ENCODE peak calls at places on chromosomes 6 and 20, in six cellular contexts. One of them, this sample, is unnamed.

GRCh38 chr6:87742106-87742505 is 40.1 kb upstream of the AKIRIN2 start:
- DNase-seq in body of pancreas: no peak
- DNase-seq in kidney: no peak
- DNase-seq in heart right ventricle: no peak
- DNase-seq in tibial artery: peak; percentile 36
- DNase-seq in Peyer's patch: peak; percentile 91
- DNase-seq in this sample: no peak

GRCh38 chr20:21564127-21564773 is 50.4 kb upstream of the NKX2-2 start:
- DNase-seq in body of pancreas: peak; percentile 58
- DNase-seq in kidney: no peak
- DNase-seq in heart right ventricle: no peak
- DNase-seq in tibial artery: no peak
- DNase-seq in Peyer's patch: no peak
- DNase-seq in this sample: no peak

GRCh38 chr20:63070771-63071540 is 64.2 kb upstream of the BHLHE23 start:
- DNase-seq in body of pancreas: no peak
- DNase-seq in kidney: peak; percentile 41
- DNase-seq in heart right ventricle: peak; percentile 2
- DNase-seq in tibial artery: no peak
- DNase-seq in Peyer's patch: no peak
- DNase-seq in this sample: no peak

GRCh38 chr6:40344566-40345185 is 242.5 kb downstream of the LRFN2 start:
- DNase-seq in body of pancreas: no peak
- DNase-seq in kidney: no peak
- DNase-seq in heart right ventricle: no peak
- DNase-seq in tibial artery: no peak
- DNase-seq in Peyer's patch: no peak
- DNase-seq in this sample: peak; percentile 35

GRCh38 chr6:130306377-130306776 is 59.4 kb upstream of the TMEM200A start:
- DNase-seq in body of pancreas: no peak
- DNase-seq in kidney: no peak
- DNase-seq in heart right ventricle: no peak
- DNase-seq in tibial artery: no peak
- DNase-seq in Peyer's patch: no peak
- DNase-seq in this sample: no peak

GRCh38 chr6:11685411-11686093 is 93.1 kb downstream of the ADTRP start:
- DNase-seq in body of pancreas: no peak
- DNase-seq in kidney: no peak
- DNase-seq in heart right ventricle: no peak
- DNase-seq in tibial artery: no peak
- DNase-seq in Peyer's patch: no peak
- DNase-seq in this sample: no peak

GRCh38 chr6:30741789-30742315 is 635 bp downstream of the FLOT1 start:
- DNase-seq in body of pancreas: no peak
- DNase-seq in kidney: no peak
- DNase-seq in heart right ventricle: no peak
- DNase-seq in tibial artery: no peak
- DNase-seq in Peyer's patch: no peak
- DNase-seq in this sample: peak; percentile 76

GRCh38 chr20:63491078-63491477 is 7.8 kb downstream of the EEF1A2 start:
- DNase-seq in body of pancreas: no peak
- DNase-seq in kidney: peak; percentile 39
- DNase-seq in heart right ventricle: no peak
- DNase-seq in tibial artery: no peak
- DNase-seq in Peyer's patch: no peak
- DNase-seq in this sample: no peak

GRCh38 chr6:16333580-16333979 is 95.2 kb downstream of the GMPR start:
- DNase-seq in body of pancreas: no peak
- DNase-seq in kidney: no peak
- DNase-seq in heart right ventricle: no peak
- DNase-seq in tibial artery: no peak
- DNase-seq in Peyer's patch: no peak
- DNase-seq in this sample: no peak
- H3K27ac ChIP-seq in body of pancreas: no peak overlapping the region
- H3K27ac ChIP-seq in kidney: no peak overlapping the region
- H3K27ac ChIP-seq in heart right ventricle: no peak overlapping the region
- H3K27ac ChIP-seq in tibial artery: no peak overlapping the region
- H3K27ac ChIP-seq in Peyer's patch: no peak overlapping the region
- H3K27ac ChIP-seq in this sample: no peak overlapping the region

GRCh38 chr20:23631981-23632710 is 5.6 kb downstream of the CST3 start:
- DNase-seq in body of pancreas: no peak
- DNase-seq in kidney: no peak
- DNase-seq in heart right ventricle: no peak
- DNase-seq in tibial artery: peak; percentile 62
- DNase-seq in Peyer's patch: no peak
- DNase-seq in this sample: no peak

GRCh38 chr20:23636182-23636907 is 1.4 kb downstream of the CST3 start:
- DNase-seq in body of pancreas: no peak
- DNase-seq in kidney: peak; percentile 71
- DNase-seq in heart right ventricle: no peak
- DNase-seq in tibial artery: no peak
- DNase-seq in Peyer's patch: no peak
- DNase-seq in this sample: no peak

GRCh38 chr20:23632711-23633573 is 4.8 kb downstream of the CST3 start:
- DNase-seq in body of pancreas: no peak
- DNase-seq in kidney: no peak
- DNase-seq in heart right ventricle: no peak
- DNase-seq in tibial artery: no peak
- DNase-seq in Peyer's patch: no peak
- DNase-seq in this sample: no peak

GRCh38 chr20:23634985-23635767 is 2.6 kb downstream of the CST3 start:
- DNase-seq in body of pancreas: no peak
- DNase-seq in kidney: no peak
- DNase-seq in heart right ventricle: no peak
- DNase-seq in tibial artery: no peak
- DNase-seq in Peyer's patch: no peak
- DNase-seq in this sample: no peak

DNA sequence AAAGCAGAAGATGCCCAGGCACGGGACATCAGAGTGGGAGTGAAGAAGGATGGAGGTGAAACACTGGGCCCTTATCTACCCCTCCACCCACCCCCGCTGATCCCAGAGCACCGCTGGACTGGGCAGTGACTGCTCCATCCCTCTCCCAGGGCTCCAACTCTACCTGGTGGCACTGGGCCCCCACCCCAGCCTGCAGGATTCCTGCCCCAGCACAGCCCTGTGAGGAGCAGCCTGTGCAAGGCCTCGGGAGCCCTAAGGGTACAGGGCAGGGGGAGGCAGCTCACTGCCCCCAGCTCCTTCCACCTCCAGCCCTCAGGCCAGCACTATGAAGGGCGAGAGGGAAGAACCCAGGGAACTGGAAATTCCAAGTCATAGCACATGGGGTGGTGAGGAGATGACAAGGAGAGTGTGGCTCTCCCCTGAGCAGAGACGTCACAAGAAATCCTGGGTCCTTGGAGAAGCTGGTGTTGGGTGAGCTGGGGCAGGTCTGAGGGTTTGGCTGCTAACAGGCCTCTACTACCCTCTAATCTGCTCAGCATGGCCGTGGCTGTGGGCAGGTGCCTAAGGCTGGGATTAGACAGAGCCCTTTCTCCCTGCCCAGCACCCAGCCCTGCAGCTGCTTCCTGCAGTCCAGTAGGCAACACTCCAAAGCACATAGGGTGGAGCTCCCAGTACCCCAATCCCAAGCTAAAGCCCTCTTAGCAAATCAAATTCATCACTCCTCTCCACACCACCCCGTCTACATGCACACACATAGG is 3.5 kb downstream of the CST3 start:
- DNase-seq in body of pancreas: no peak
- DNase-seq in kidney: no peak
- DNase-seq in heart right ventricle: no peak
- DNase-seq in tibial artery: no peak
- DNase-seq in Peyer's patch: no peak
- DNase-seq in this sample: no peak
- H3K4me3 ChIP-seq in body of pancreas: no peak overlapping the region
- H3K4me3 ChIP-seq in kidney: no peak overlapping the region
- H3K4me3 ChIP-seq in heart right ventricle: no peak overlapping the region
- H3K4me3 ChIP-seq in tibial artery: no peak overlapping the region
- H3K4me3 ChIP-seq in Peyer's patch: no peak overlapping the region
- H3K4me3 ChIP-seq in this sample: peak overlapping the region; percentile 91

GRCh38 chr6:56765494-56765893 is 122.8 kb upstream of the DST start:
- DNase-seq in body of pancreas: no peak
- DNase-seq in kidney: no peak
- DNase-seq in heart right ventricle: no peak
- DNase-seq in tibial artery: no peak
- DNase-seq in Peyer's patch: no peak
- DNase-seq in this sample: no peak

GRCh38 chr6:56766139-56766805 is 123.6 kb upstream of the DST start:
- DNase-seq in body of pancreas: no peak
- DNase-seq in kidney: no peak
- DNase-seq in heart right ventricle: no peak
- DNase-seq in tibial artery: no peak
- DNase-seq in Peyer's patch: no peak
- DNase-seq in this sample: no peak

GRCh38 chr6:56766806-56767178 is 124.1 kb upstream of the DST start:
- DNase-seq in body of pancreas: no peak
- DNase-seq in kidney: no peak
- DNase-seq in heart right ventricle: no peak
- DNase-seq in tibial artery: no peak
- DNase-seq in Peyer's patch: no peak
- DNase-seq in this sample: no peak

GRCh38 chr6:56760842-56761241 is 118.2 kb upstream of the DST start:
- DNase-seq in body of pancreas: no peak
- DNase-seq in kidney: no peak
- DNase-seq in heart right ventricle: no peak
- DNase-seq in tibial artery: no peak
- DNase-seq in Peyer's patch: no peak
- DNase-seq in this sample: no peak

GRCh38 chr6:56764081-56764566 is 121.4 kb upstream of the DST start:
- DNase-seq in body of pancreas: no peak
- DNase-seq in kidney: no peak
- DNase-seq in heart right ventricle: no peak
- DNase-seq in tibial artery: no peak
- DNase-seq in Peyer's patch: no peak
- DNase-seq in this sample: no peak
- TF ChIP-seq CTCF in body of pancreas: peak; percentile 22
- TF ChIP-seq CTCF in kidney: peak; percentile 19
- TF ChIP-seq CTCF in heart right ventricle: peak; percentile 39
- TF ChIP-seq CTCF in tibial artery: peak; percentile 30
- TF ChIP-seq CTCF in Peyer's patch: no peak
- TF ChIP-seq CTCF in this sample: no peak

GRCh38 chr6:148192310-148192709 is 150.3 kb upstream of the SASH1 start:
- DNase-seq in body of pancreas: no peak
- DNase-seq in kidney: no peak
- DNase-seq in heart right ventricle: no peak
- DNase-seq in tibial artery: peak; percentile 31
- DNase-seq in Peyer's patch: no peak
- DNase-seq in this sample: no peak
- H3K27ac ChIP-seq in body of pancreas: no peak overlapping the region
- H3K27ac ChIP-seq in kidney: peak overlapping the region; percentile 37
- H3K27ac ChIP-seq in heart right ventricle: no peak overlapping the region
- H3K27ac ChIP-seq in tibial artery: no peak overlapping the region
- H3K27ac ChIP-seq in Peyer's patch: no peak overlapping the region
- H3K27ac ChIP-seq in this sample: peak overlapping the region; percentile 67

GRCh38 chr6:63440057-63440456 is 120.3 kb upstream of the LGSN start:
- DNase-seq in body of pancreas: no peak
- DNase-seq in kidney: no peak
- DNase-seq in heart right ventricle: no peak
- DNase-seq in tibial artery: no peak
- DNase-seq in Peyer's patch: no peak
- DNase-seq in this sample: no peak
- H3K4me3 ChIP-seq in body of pancreas: no peak overlapping the region
- H3K4me3 ChIP-seq in kidney: no peak overlapping the region
- H3K4me3 ChIP-seq in heart right ventricle: no peak overlapping the region
- H3K4me3 ChIP-seq in tibial artery: no peak overlapping the region
- H3K4me3 ChIP-seq in Peyer's patch: no peak overlapping the region
- H3K4me3 ChIP-seq in this sample: no peak overlapping the region

GRCh38 chr6:108263371-108263770 is 2.5 kb upstream of the SNX3 start:
- DNase-seq in body of pancreas: no peak
- DNase-seq in kidney: no peak
- DNase-seq in heart right ventricle: no peak
- DNase-seq in tibial artery: no peak
- DNase-seq in Peyer's patch: no peak
- DNase-seq in this sample: no peak

GRCh38 chr6:108260126-108260808 is 573 bp downstream of the SNX3 start:
- DNase-seq in body of pancreas: peak; percentile 53
- DNase-seq in kidney: peak; percentile 87
- DNase-seq in heart right ventricle: no peak
- DNase-seq in tibial artery: peak; percentile 43
- DNase-seq in Peyer's patch: peak; percentile 54
- DNase-seq in this sample: no peak

DNA sequence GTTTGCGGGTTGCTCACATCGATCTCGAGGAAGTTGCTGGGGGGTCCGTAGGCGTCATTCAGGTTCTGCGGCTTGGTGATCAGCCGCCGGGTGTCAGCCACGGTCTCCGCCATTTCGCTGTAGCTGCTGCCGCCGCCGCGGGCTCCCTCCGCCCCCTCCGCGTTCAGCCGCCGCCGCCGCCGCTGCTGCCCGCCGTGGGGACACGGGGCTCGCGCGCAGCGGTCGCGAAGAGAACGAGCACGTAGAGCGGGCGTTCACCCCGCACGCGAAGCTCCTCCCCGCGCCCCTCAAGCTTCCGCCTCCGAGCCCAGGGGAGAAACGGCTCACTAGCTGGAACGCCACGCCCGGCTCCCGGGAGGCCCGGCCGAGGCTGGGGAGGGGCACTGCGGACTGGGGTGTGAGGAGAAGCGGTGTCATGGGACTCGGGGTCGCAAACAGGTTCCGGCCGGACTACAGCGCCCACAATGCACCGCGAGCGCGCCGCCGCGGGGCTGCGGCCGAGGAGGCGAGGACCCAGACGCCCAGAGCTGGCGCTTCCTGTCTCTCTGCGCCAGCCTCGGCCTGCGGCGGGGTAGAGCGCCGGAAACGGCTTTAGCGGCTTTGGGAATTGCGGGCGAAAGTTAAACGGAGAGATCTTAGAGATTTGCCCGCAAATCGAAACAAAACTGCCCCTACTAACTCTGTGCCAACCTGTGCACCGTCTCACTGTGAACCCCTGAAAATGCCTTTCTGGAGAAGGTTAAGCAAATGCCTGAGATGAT is at the start of gene SNX3:
- DNase-seq in body of pancreas: peak; percentile 94
- DNase-seq in kidney: peak; percentile 98
- DNase-seq in heart right ventricle: peak; percentile 96
- DNase-seq in tibial artery: peak; percentile 96
- DNase-seq in Peyer's patch: peak; percentile 93
- DNase-seq in this sample: peak; percentile 99
- TF ChIP-seq CTCF in body of pancreas: peak; percentile 37
- TF ChIP-seq CTCF in kidney: no peak
- TF ChIP-seq CTCF in heart right ventricle: peak; percentile 21
- TF ChIP-seq CTCF in tibial artery: no peak
- TF ChIP-seq CTCF in Peyer's patch: no peak
- TF ChIP-seq CTCF in this sample: no peak